ENCODE peak calls at places on chromosomes 6 and 20, in nine cellular contexts. A is astrocyte, M is pulmonary artery endothelial cell, C is adrenal gland, F is ecto neural progenitor cell, U is GM19239, G is NCI-H1092, B is GM13977, L is EH. Q is an unnamed sample.

GRCh38 chr6:71043902-71044301 is 87.0 kb upstream of the B3GAT2 start:
- DNase-seq in C (no peak), F (no peak), B (no peak), A (no peak), M (no peak), U (no peak), L (peak), G (no peak), Q (no peak)

GRCh38 chr6:142845624-142846458 is 99.1 kb downstream of the HIVEP2 start:
- DNase-seq in G (no peak), F (peak), U (no peak), B (no peak), L (peak), A (peak), C (peak), M (peak), Q (peak)

GRCh38 chr6:143804835-143805239 is 38.3 kb upstream of the LTV1 start:
- DNase-seq in C (no peak), M (peak), F (no peak), G (no peak), L (peak), U (no peak), A (peak), B (no peak), Q (peak)

GRCh38 chr6:82954351-82954750 is 111.3 kb downstream of the UBE3D start:
- DNase-seq in C (no peak), L (peak), U (no peak), G (no peak), B (no peak), F (no peak), M (no peak), A (no peak), Q (no peak)

GRCh38 chr20:59819496-59820203 is 113.8 kb downstream of the SYCP2 start:
- DNase-seq in F (peak), B (no peak), C (no peak), L (no peak), A (no peak), U (no peak), M (no peak), G (no peak), Q (no peak)

GRCh38 chr6:6694368-6694780 is 105.9 kb downstream of the LY86 start:
- DNase-seq in L (no peak), C (no peak), U (no peak), F (no peak), M (no peak), G (no peak), B (no peak), A (no peak), Q (no peak)

GRCh38 chr6:104462811-104463599 is 396.7 kb downstream of the HACE1 start:
- DNase-seq in L (no peak), B (no peak), M (no peak), F (no peak), U (no peak), C (no peak), G (no peak), A (no peak), Q (no peak)

GRCh38 chr6:24910850-24911712 is 24.7 kb downstream of the RIPOR2 start:
- DNase-seq in G (peak), A (peak), U (no peak), M (no peak), L (peak), F (peak), B (peak), C (peak), Q (no peak)

GRCh38 chr20:23875606-23876237 is 3.8 kb downstream of the CST5 start:
- DNase-seq in B (no peak), U (no peak), F (no peak), A (no peak), G (no peak), C (no peak), M (no peak), L (no peak), Q (no peak)

GRCh38 chr6:16327777-16328325 is 89.5 kb downstream of the GMPR start:
- DNase-seq in G (no peak), M (no peak), B (no peak), L (no peak), A (no peak), U (no peak), F (no peak), C (no peak), Q (no peak)

GRCh38 chr6:1363729-1364572 is 25.4 kb upstream of the FOXF2 start:
- DNase-seq in L (peak), M (no peak), U (no peak), A (no peak), B (no peak), G (no peak), C (no peak), F (no peak), Q (no peak)

GRCh38 chr20:5658897-5659296 is 91.3 kb upstream of the SHLD1 start:
- DNase-seq in C (peak), A (peak), B (peak), U (no peak), G (peak), F (no peak), M (peak), L (peak), Q (peak)

GRCh38 chr20:32189691-32190607 is 17.6 kb downstream of the PLAGL2 start:
- DNase-seq in L (peak), A (peak), U (no peak), C (peak), M (no peak), G (peak), B (peak), F (peak), Q (peak)

GRCh38 chr6:133814797-133815196 is 74.1 kb upstream of the TCF21 start:
- DNase-seq in M (peak), B (no peak), F (no peak), A (peak), L (peak), C (no peak), G (no peak), U (no peak), Q (no peak)

GRCh38 chr6:129498950-129499870 is 210.8 kb downstream of the ARHGAP18 start:
- DNase-seq in G (no peak), L (peak), F (no peak), M (no peak), A (peak), C (no peak), U (no peak), B (peak), Q (peak)

GRCh38 chr6:21914121-21914973 is 320.8 kb downstream of the SOX4 start:
- DNase-seq in M (peak), G (no peak), L (peak), B (peak), U (no peak), F (no peak), A (peak), C (peak), Q (peak)

GRCh38 chr6:103687430-103687829 is 1172.3 kb downstream of the HACE1 start:
- DNase-seq in A (no peak), B (no peak), U (no peak), C (no peak), M (no peak), G (no peak), F (no peak), L (no peak), Q (no peak)

GRCh38 chr6:9623985-9624384 is 790.9 kb downstream of the TFAP2A start:
- DNase-seq in G (no peak), L (peak), F (no peak), B (no peak), U (no peak), M (no peak), A (peak), C (no peak), Q (no peak)

GRCh38 chr20:8127553-8128255 is 4.4 kb upstream of the PLCB1 start:
- DNase-seq in F (no peak), U (no peak), G (no peak), B (peak), M (no peak), L (peak), C (no peak), A (peak), Q (no peak)

GRCh38 chr6:29850011-29850553 is 22.5 kb downstream of the HLA-G start:
- DNase-seq in U (no peak), G (no peak), C (no peak), M (no peak), A (no peak), L (peak), F (no peak), B (no peak), Q (peak)

Q was measured in dermis microvascular lymphatic vessel endothelial cell.